ENCODE peak calls at places on chromosome 6, in five cellular contexts. W is transverse colon, U is A549, Y is ovary, A is stomach. C is an unnamed sample.

GRCh38 chr6:41439524-41440418 is 104.4 kb downstream of the NCR2 start:
- DNase-seq in W (no peak), U (no peak), Y (no peak), A (no peak), C (no peak)

GRCh38 chr6:162055365-162055764 is 672.2 kb downstream of the PRKN start:
- DNase-seq in W (no peak), U (no peak), Y (no peak), A (no peak), C (no peak)

GRCh38 chr6:133863228-133863627 is 25.7 kb upstream of the TCF21 start:
- DNase-seq in W (no peak), U (no peak), Y (no peak), A (no peak), C (no peak)

GRCh38 chr6:1346556-1347186 is 34.8 kb downstream of the FOXQ1 start:
- DNase-seq in W (no peak), U (no peak), Y (no peak), A (no peak), C (no peak)

GRCh38 chr6:2434911-2435310 is 189.5 kb upstream of the GMDS start:
- DNase-seq in W (no peak), U (no peak), Y (no peak), A (no peak), C (no peak)

GRCh38 chr6:138307816-138308727 is 69.6 kb upstream of the SMIM28 start:
- DNase-seq in W (peak; percentile 42), U (no peak), Y (no peak), A (peak; percentile 47), C (peak; percentile 27)

GRCh38 chr6:144350176-144350575 is 65.0 kb downstream of the UTRN start:
- DNase-seq in W (no peak), U (no peak), Y (no peak), A (no peak), C (no peak)

GRCh38 chr6:72182337-72183246 is 296.2 kb downstream of the RIMS1 start:
- DNase-seq in W (peak; percentile 60), U (peak; percentile 2), Y (no peak), A (peak; percentile 77), C (no peak)

GRCh38 chr6:6236730-6237469 is 83.6 kb downstream of the F13A1 start:
- DNase-seq in W (no peak), U (no peak), Y (no peak), A (no peak), C (no peak)

GRCh38 chr6:26053929-26054658 is 33.1 kb upstream of the HFE start:
- DNase-seq in W (no peak), U (no peak), Y (no peak), A (no peak), C (no peak)

GRCh38 chr6:26054659-26054936 is 32.6 kb upstream of the HFE start:
- DNase-seq in W (no peak), U (no peak), Y (no peak), A (no peak), C (no peak)

GRCh38 chr6:26056583-26057350 is 30.5 kb upstream of the HFE start:
- DNase-seq in W (peak; percentile 24), U (peak; percentile 55), Y (peak; percentile 53), A (no peak), C (no peak)

GRCh38 chr6:26055670-26056582 is 31.3 kb upstream of the HFE start:
- DNase-seq in W (peak; percentile 94), U (peak; percentile 87), Y (peak; percentile 95), A (peak; percentile 94), C (peak; percentile 94)

GRCh38 chr6:26054937-26055669 is 32.1 kb upstream of the HFE start:
- DNase-seq in W (peak; percentile 90), U (peak; percentile 70), Y (peak; percentile 88), A (peak; percentile 87), C (peak; percentile 79)
- TF ChIP-seq EP300 in W (no peak), U (no peak), Y (no peak), A (no peak), C (peak; percentile 78)

GRCh38 chr6:79543411-79543810 is 6.2 kb upstream of the LCA5 start:
- DNase-seq in W (no peak), U (no peak), Y (no peak), A (no peak), C (no peak)

GRCh38 chr6:79546186-79546585 is 9.0 kb upstream of the LCA5 start:
- DNase-seq in W (no peak), U (no peak), Y (no peak), A (no peak), C (no peak)

GRCh38 chr6:79544939-79545450 is 7.8 kb upstream of the LCA5 start:
- DNase-seq in W (peak; percentile 53), U (peak; percentile 90), Y (peak; percentile 75), A (peak; percentile 31), C (no peak)

GRCh38 chr6:79543886-79544285 is 6.7 kb upstream of the LCA5 start:
- DNase-seq in W (no peak), U (no peak), Y (no peak), A (no peak), C (no peak)

DNA sequence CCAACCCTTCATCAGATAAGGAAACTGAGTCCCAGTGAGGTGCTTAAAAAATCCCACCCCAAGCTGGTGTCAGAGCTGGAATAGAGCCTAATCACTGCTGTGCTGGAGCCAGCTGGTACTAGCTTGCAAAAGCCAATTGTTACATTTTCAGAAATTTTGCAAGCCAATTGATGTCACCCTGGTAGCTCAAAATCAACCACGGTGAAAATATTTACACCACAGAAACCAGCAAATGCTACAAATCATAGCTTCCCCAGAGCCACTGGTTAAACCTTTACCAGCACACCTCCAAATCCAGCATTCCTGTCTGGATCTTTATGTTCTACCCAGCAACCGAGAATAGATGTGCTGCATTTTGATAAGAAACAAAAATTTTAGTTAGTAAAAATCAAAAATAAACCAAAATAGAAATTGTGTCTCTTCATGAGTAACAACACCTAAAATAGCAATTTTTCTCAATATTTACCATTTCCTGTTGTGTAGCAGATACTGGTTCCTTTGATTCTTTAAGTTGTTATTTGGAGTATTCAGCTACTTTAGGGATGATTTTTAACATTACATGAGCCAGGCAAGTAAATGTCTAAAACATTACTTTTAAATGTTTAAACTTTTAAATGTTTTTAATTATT is 7.2 kb upstream of the LCA5 start:
- DNase-seq in W (no peak), U (no peak), Y (no peak), A (no peak), C (no peak)
- H3K4me3 ChIP-seq in W (peak overlapping the region; percentile 8), U (peak overlapping the region; percentile 18), Y (no peak overlapping the region), A (no peak overlapping the region), C (peak overlapping the region; percentile 32)

GRCh38 chr6:55009114-55009513 is 162.5 kb downstream of the FAM83B start:
- DNase-seq in W (no peak), U (no peak), Y (no peak), A (no peak), C (no peak)
- TF ChIP-seq CTCF in W (no peak), U (no peak), Y (no peak), A (no peak), C (no peak)

DNA sequence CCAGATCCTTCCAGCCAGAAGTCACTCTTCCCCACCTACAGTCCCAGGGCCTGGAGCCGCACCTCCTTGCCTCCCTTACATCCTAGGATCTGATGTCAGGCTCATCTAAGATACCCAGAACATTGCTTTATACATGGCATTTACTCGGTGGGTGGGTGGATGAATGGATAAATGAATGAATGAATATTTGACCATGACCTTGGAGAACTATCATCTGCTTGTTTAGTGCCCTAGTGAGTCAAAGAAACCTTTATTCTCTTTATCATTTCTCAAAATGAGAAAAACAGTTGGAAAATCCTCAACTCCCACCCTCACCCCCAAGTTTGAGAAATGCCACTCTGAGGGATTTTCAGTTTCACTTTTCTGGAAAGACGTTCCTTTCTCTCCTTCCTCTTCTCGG is 56.0 kb downstream of the DAAM2 start:
- DNase-seq in W (no peak), U (no peak), Y (no peak), A (no peak), C (no peak)
- TF ChIP-seq EP300 in W (no peak), U (no peak), Y (no peak), A (no peak), C (no peak)

GRCh38 chr6:30074331-30075093 is 1.1 kb downstream of the RNF39 start:
- DNase-seq in W (no peak), U (no peak), Y (peak; percentile 80), A (no peak), C (no peak)

GRCh38 chr6:30075094-30075986 is at the start of gene RNF39:
- DNase-seq in W (peak; percentile 42), U (no peak), Y (peak; percentile 64), A (no peak), C (no peak)

GRCh38 chr6:30077218-30077617 is 1.6 kb upstream of the RNF39 start:
- DNase-seq in W (no peak), U (no peak), Y (no peak), A (no peak), C (no peak)

GRCh38 chr6:30076333-30076732 is 764 bp upstream of the RNF39 start:
- DNase-seq in W (no peak), U (no peak), Y (no peak), A (no peak), C (no peak)

DNA sequence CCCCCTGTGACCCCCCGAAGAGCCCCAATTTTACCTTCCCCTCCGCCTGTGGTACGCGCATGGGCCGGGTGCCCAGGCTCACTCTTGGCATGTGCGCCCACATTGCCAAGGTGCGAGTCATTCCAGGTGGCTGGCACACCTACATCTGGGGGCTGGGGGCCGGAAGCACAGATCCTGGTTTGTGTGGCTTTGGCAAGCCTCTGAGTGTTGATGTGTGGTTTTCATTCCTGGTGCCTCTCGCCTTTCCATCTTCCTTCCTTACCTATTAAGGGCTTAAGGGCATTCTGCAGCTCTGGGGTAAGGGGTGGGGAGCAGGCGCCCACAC is 380 bp upstream of the RNF39 start:
- DNase-seq in W (no peak), U (no peak), Y (peak; percentile 77), A (peak; percentile 75), C (no peak)
- H3K4me3 ChIP-seq in W (no peak overlapping the region), U (no peak overlapping the region), Y (no peak overlapping the region), A (peak overlapping the region; percentile 52), C (no peak overlapping the region)

DNA sequence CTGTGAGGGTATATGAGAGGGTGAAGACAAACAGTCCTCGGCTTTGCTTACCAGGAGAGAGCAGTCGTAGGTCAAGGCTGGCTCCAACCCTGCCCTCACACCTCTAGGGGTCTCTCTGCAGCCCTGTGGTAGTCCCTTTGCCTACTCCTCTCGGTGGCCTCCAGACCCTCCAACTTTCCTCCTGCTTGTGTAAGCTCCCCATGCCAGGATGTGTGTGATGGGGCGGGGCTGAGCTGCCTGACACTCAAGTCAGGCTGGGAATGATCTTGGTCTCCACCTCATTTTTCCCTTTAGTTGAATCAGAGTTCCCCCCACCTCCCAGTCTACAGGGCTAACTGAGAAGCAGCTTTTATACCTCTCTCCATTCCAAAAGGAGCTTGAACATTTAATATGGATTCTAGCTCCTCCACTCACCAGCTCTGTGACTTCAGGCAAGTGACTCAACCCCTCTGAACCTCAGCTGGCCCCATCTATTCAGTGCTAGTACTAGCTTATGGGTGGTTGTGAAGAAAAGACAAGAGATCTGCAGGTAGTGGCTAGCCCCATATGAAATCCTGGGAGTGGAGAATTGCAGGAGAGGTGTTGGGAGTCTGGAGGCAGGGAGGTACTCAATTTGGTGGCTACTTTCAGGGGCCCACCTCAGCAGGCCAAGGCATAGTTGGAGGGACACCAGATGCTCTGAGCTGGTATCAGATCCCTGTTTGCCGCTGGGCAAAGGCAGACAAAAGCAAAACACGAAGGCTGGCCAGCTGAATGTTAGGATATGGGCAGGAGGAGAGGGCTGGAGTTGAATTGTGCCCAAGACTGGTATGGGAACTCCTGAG is 971 bp downstream of the SLC29A1 start:
- DNase-seq in W (no peak), U (peak; percentile 25), Y (no peak), A (no peak), C (no peak)
- TF ChIP-seq CTCF in W (no peak), U (no peak), Y (no peak), A (no peak), C (no peak)